ENCODE peak calls at places on chromosome 20, in seven cellular contexts. V is GM12891; F is fibroblast of lung; H is cardiac fibroblast; A is GM04504; C is left cardiac atrium; E is activated CD4-positive, alpha-beta T cell treated with anti-CD3 and anti-CD28 coated beads, Interleukin-2, amount 50 U/mL, for 1 hour. Z is an unnamed sample.
A peak's percentile ranks its signal among the peaks of the same experiment; 100 is the strongest.

GRCh38 chr20:21395666-21396044 is 1.7 kb downstream of the NKX2-4 start:
- DNase-seq in V (no peak), F (no peak), H (no peak), A (no peak), C (no peak), E (peak; percentile 48), Z (no peak)

GRCh38 chr20:58715709-58716475 is 23.3 kb downstream of the NPEPL1 start:
- DNase-seq in V (peak; percentile 5), F (no peak), H (no peak), A (no peak), C (no peak), E (no peak), Z (no peak)

GRCh38 chr20:40511478-40511877 is 177.6 kb downstream of the MAFB start:
- DNase-seq in V (no peak), F (peak; percentile 66), H (peak; percentile 92), A (peak; percentile 91), C (no peak), E (no peak), Z (no peak)

GRCh38 chr20:53751394-53752368 is 158.0 kb upstream of the ZNF217 start:
- DNase-seq in V (no peak), F (no peak), H (no peak), A (no peak), C (no peak), E (peak; percentile 8), Z (no peak)

GRCh38 chr20:23325107-23325506 is 25.5 kb upstream of the NXT1 start:
- DNase-seq in V (no peak), F (no peak), H (no peak), A (no peak), C (no peak), E (no peak), Z (no peak)

GRCh38 chr20:51334609-51335008 is 207.9 kb downstream of the NFATC2 start:
- DNase-seq in V (no peak), F (no peak), H (no peak), A (no peak), C (no peak), E (no peak), Z (no peak)

GRCh38 chr20:1177680-1178079 is 7.1 kb downstream of the TMEM74B start:
- DNase-seq in V (no peak), F (no peak), H (peak; percentile 19), A (no peak), C (no peak), E (no peak), Z (no peak)

GRCh38 chr20:47667531-47668312 is 117.6 kb downstream of the SULF2 start:
- DNase-seq in V (no peak), F (no peak), H (no peak), A (no peak), C (no peak), E (no peak), Z (no peak)

GRCh38 chr20:15656124-15656523 is 917.1 kb downstream of the KIF16B start:
- DNase-seq in V (no peak), F (no peak), H (no peak), A (no peak), C (no peak), E (no peak), Z (no peak)

Z was measured in H4.